ENCODE peak calls at places on chromosome 14, in four cellular contexts. R is CD8-positive, alpha-beta T cell; K is stomach; A is transverse colon. T is an unnamed sample. For H3K4me1, the result is how much of the 10 kb centered on the place peaks cover.

GRCh38 chr14:37088356-37088755 is 84.0 kb downstream of the SLC25A21 start:
- DNase-seq in A (no peak), K (no peak), R (no peak), T (no peak)

GRCh38 chr14:104926619-104927431 is 2.1 kb downstream of the PLD4 start:
- DNase-seq in K (no peak), R (no peak), A (peak), T (no peak)

GRCh38 chr14:58643366-58643765 is 5.6 kb downstream of the DACT1 start:
- DNase-seq in K (no peak), A (no peak), R (no peak), T (no peak)

GRCh38 chr14:33357225-33358010 is 418.7 kb downstream of the NPAS3 start:
- DNase-seq in A (peak), K (peak), R (no peak), T (no peak)

GRCh38 chr14:54566410-54567223 is at the start of gene SAMD4A:
- DNase-seq in R (peak), A (peak), K (peak), T (peak)

GRCh38 chr14:39175445-39176262 is 600 bp downstream of the PNN start:
- DNase-seq in R (peak), A (no peak), K (no peak), T (no peak)

GRCh38 chr14:66944872-66945271 is 244.4 kb upstream of the GARIN2 start:
- DNase-seq in R (no peak), K (no peak), A (no peak), T (no peak)

GRCh38 chr14:43938588-43939281 is 568.3 kb downstream of the FSCB start:
- DNase-seq in A (no peak), K (no peak), R (no peak), T (no peak)

GRCh38 chr14:34310724-34311123 is 151.3 kb downstream of the SPTSSA start:
- DNase-seq in R (no peak), A (no peak), K (no peak), T (no peak)

GRCh38 chr14:92607702-92608429 is 94.3 kb downstream of the RIN3 start:
- DNase-seq in R (no peak), K (no peak), A (no peak), T (no peak)

GRCh38 chr14:35046048-35046750 is at the start of gene FAM177A1:
- DNase-seq in R (peak), K (peak), A (peak), T (peak)

GRCh38 chr14:54722791-54723432 is 156.0 kb downstream of the SAMD4A start:
- DNase-seq in A (no peak), K (no peak), R (no peak), T (no peak)

GRCh38 chr14:24954697-24955037 is 95.3 kb downstream of the STXBP6 start:
- DNase-seq in R (no peak), A (no peak), K (no peak), T (no peak)

GRCh38 chr14:24948261-24948847 is 101.6 kb downstream of the STXBP6 start:
- DNase-seq in R (no peak), A (no peak), K (no peak), T (no peak)

GRCh38 chr14:24956104-24956503 is 93.8 kb downstream of the STXBP6 start:
- DNase-seq in R (no peak), K (no peak), A (no peak), T (no peak)

GRCh38 chr14:24954037-24954696 is 95.8 kb downstream of the STXBP6 start:
- DNase-seq in R (no peak), A (no peak), K (no peak), T (no peak)

GRCh38 chr14:24952851-24953666 is 96.9 kb downstream of the STXBP6 start:
- DNase-seq in A (no peak), K (no peak), R (no peak), T (no peak)
- TF ChIP-seq CTCF in A (no peak), K (no peak), R (no peak), T (no peak)

DNA sequence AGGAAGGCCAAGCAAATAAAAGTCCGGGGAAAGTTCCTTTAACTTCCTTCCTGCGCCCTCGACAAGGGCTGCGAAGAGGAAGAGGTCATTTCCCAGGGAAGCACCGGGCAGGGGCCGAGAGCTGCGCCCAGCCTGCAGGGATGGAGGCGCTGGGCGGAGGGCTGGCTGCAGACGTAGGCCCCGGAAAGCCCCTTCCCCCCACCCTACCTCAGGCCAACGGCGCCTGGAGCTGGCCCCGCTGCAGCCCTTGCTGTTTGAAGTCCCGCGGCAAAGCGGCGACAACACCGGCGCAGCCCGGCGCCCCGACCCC is 65.0 kb upstream of the PTGR2 start:
- DNase-seq in A (peak), R (no peak), K (peak), T (no peak)
- H3K4me1 ChIP-seq in A (half or more), R (half or more), K (half or more), T (under half)

GRCh38 chr14:78227466-78228077 is 57.4 kb downstream of the NRXN3 start:
- DNase-seq in R (no peak), A (no peak), K (no peak), T (no peak)
- TF ChIP-seq CTCF in R (no peak), A (no peak), K (no peak), T (no peak)

DNA sequence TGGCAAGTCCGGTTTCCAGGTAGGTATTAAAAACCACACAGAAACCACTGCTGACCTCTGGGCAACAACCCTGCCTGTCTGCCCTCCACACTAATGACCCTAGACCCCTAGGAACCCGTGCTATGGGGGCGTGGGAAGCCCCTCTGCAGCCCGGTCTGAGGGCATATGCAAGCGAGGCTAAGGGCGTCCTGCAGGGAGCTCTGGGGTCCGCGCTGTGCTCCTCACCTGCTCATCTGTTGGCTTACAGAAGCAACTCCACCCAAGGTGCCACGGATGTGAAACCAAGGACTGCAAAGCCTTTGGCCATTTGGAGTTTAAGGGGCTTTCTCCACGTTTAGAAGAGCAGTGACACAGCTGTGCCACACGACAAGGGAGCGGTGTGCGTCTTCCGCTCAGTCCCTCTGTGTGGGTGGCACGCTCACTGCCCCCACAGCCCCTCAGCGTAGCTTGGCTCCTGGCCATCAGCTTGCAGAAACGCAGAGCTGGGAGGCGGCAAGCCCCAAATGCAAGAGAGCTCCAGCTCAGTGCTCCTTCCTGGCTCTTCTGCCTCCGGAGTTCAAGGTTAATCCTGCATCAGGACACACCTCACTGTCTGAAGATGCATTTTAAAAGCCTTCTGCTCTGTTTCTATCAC is 18.4 kb downstream of the AMN start:
- DNase-seq in K (no peak), R (no peak), A (no peak), T (no peak)
- H3K4me1 ChIP-seq in K (under half), R (under half), A (under half), T (under half)